ENCODE peak calls at places on chromosomes 3 and 15, in four cellular contexts. One of them, this sample, is unnamed.

GRCh38 chr3:156151824-156152428 is 31.5 kb downstream of the KCNAB1 start:
- DNase-seq in HL-60: peak
- DNase-seq in iPS-NIHi11: peak
- DNase-seq in esophagus muscularis mucosa: peak
- DNase-seq in this sample: peak

GRCh38 chr3:56784452-56785001 is 17.2 kb downstream of the ARHGEF3 start:
- DNase-seq in HL-60: no peak
- DNase-seq in iPS-NIHi11: no peak
- DNase-seq in esophagus muscularis mucosa: no peak
- DNase-seq in this sample: no peak

GRCh38 chr15:70761931-70762468 is 1.4 kb downstream of the UACA start:
- DNase-seq in HL-60: no peak
- DNase-seq in esophagus muscularis mucosa: no peak
- DNase-seq in iPS-NIHi11: no peak
- DNase-seq in this sample: no peak

GRCh38 chr15:71476823-71477222 is 333.5 kb upstream of the NR2E3 start:
- DNase-seq in HL-60: no peak
- DNase-seq in iPS-NIHi11: no peak
- DNase-seq in esophagus muscularis mucosa: no peak
- DNase-seq in this sample: no peak

GRCh38 chr15:60370105-60370803 is 27.5 kb downstream of the ANXA2 start:
- DNase-seq in HL-60: no peak
- DNase-seq in iPS-NIHi11: no peak
- DNase-seq in esophagus muscularis mucosa: no peak
- DNase-seq in this sample: no peak

GRCh38 chr3:97884724-97885123 is 62.9 kb downstream of the CRYBG3 start:
- DNase-seq in esophagus muscularis mucosa: no peak
- DNase-seq in iPS-NIHi11: no peak
- DNase-seq in HL-60: no peak
- DNase-seq in this sample: no peak

GRCh38 chr3:23874359-23875120 is 42.2 kb downstream of the NKIRAS1 start:
- DNase-seq in esophagus muscularis mucosa: peak
- DNase-seq in iPS-NIHi11: no peak
- DNase-seq in HL-60: no peak
- DNase-seq in this sample: no peak

GRCh38 chr3:177693596-177693995 is 496.3 kb upstream of the TBL1XR1 start:
- DNase-seq in esophagus muscularis mucosa: no peak
- DNase-seq in iPS-NIHi11: no peak
- DNase-seq in HL-60: no peak
- DNase-seq in this sample: no peak

GRCh38 chr15:91263632-91264477 is 163.8 kb downstream of the SV2B start:
- DNase-seq in esophagus muscularis mucosa: peak
- DNase-seq in iPS-NIHi11: no peak
- DNase-seq in HL-60: no peak
- DNase-seq in this sample: no peak

GRCh38 chr3:48399387-48400172 is 27.6 kb downstream of the FBXW12 start:
- DNase-seq in esophagus muscularis mucosa: peak
- DNase-seq in HL-60: no peak
- DNase-seq in iPS-NIHi11: peak
- DNase-seq in this sample: no peak

GRCh38 chr3:111761309-111761795 is 97.7 kb upstream of the PHLDB2 start:
- DNase-seq in iPS-NIHi11: no peak
- DNase-seq in HL-60: no peak
- DNase-seq in esophagus muscularis mucosa: no peak
- DNase-seq in this sample: peak

GRCh38 chr3:45921158-45922038 is 21.9 kb upstream of the CXCR6 start:
- DNase-seq in HL-60: no peak
- DNase-seq in esophagus muscularis mucosa: no peak
- DNase-seq in iPS-NIHi11: no peak
- DNase-seq in this sample: no peak

GRCh38 chr3:10645800-10646199 is 140.4 kb upstream of the ATP2B2 start:
- DNase-seq in esophagus muscularis mucosa: no peak
- DNase-seq in HL-60: no peak
- DNase-seq in iPS-NIHi11: no peak
- DNase-seq in this sample: no peak

GRCh38 chr3:184583345-184584000 is 21.9 kb downstream of the EPHB3 start:
- DNase-seq in esophagus muscularis mucosa: no peak
- DNase-seq in iPS-NIHi11: no peak
- DNase-seq in HL-60: no peak
- DNase-seq in this sample: no peak

GRCh38 chr15:80095959-80096358 is 36.5 kb downstream of the ZFAND6 start:
- DNase-seq in iPS-NIHi11: no peak
- DNase-seq in HL-60: no peak
- DNase-seq in esophagus muscularis mucosa: no peak
- DNase-seq in this sample: no peak

GRCh38 chr3:17052348-17052747 is 167.6 kb downstream of the PLCL2 start:
- DNase-seq in esophagus muscularis mucosa: no peak
- DNase-seq in HL-60: no peak
- DNase-seq in iPS-NIHi11: no peak
- DNase-seq in this sample: no peak

GRCh38 chr3:56878046-56878445 is 76.3 kb upstream of the ARHGEF3 start:
- DNase-seq in esophagus muscularis mucosa: no peak
- DNase-seq in HL-60: no peak
- DNase-seq in iPS-NIHi11: no peak
- DNase-seq in this sample: no peak

GRCh38 chr3:196985954-196986885 is 17.6 kb upstream of the PIGZ start:
- DNase-seq in HL-60: no peak
- DNase-seq in esophagus muscularis mucosa: no peak
- DNase-seq in iPS-NIHi11: no peak
- DNase-seq in this sample: no peak

GRCh38 chr3:58189691-58190090 is 21.1 kb downstream of the DNASE1L3 start:
- DNase-seq in esophagus muscularis mucosa: no peak
- DNase-seq in iPS-NIHi11: no peak
- DNase-seq in HL-60: no peak
- DNase-seq in this sample: no peak

GRCh38 chr15:59247364-59247763 is 40.7 kb downstream of the LDHAL6B start:
- DNase-seq in iPS-NIHi11: peak
- DNase-seq in esophagus muscularis mucosa: no peak
- DNase-seq in HL-60: peak
- DNase-seq in this sample: peak

This sample was measured in GM04504.